ENCODE peak calls at places on chromosomes 4 and X, in five cellular contexts. One of them, this sample, is unnamed.

GRCh38 chr4:133156096-133156495 is 7.0 kb downstream of the PCDH10 start:
- DNase-seq in activated T-helper 1 cell treated with anti-CD3 and anti-CD28 coated beads, Interleukin-2, amount 50 U/mL, for 16 hours: no peak
- DNase-seq in CD8-positive, alpha-beta memory T cell: no peak
- DNase-seq in activated naive CD8-positive, alpha-beta T cell treated with anti-CD3 and anti-CD28 coated beads, Interleukin-2, amount 10 ng/mL, durations not matched to agents 7 days and 5 days: no peak
- DNase-seq in progenitor cell of endocrine pancreas: no peak
- DNase-seq in this sample: no peak

GRCh38 chrX:153638436-153639176 is 8.4 kb upstream of the DUSP9 start:
- DNase-seq in CD8-positive, alpha-beta memory T cell: no peak
- DNase-seq in activated T-helper 1 cell treated with anti-CD3 and anti-CD28 coated beads, Interleukin-2, amount 50 U/mL, for 16 hours: no peak
- DNase-seq in activated naive CD8-positive, alpha-beta T cell treated with anti-CD3 and anti-CD28 coated beads, Interleukin-2, amount 10 ng/mL, durations not matched to agents 7 days and 5 days: no peak
- DNase-seq in progenitor cell of endocrine pancreas: no peak
- DNase-seq in this sample: no peak

GRCh38 chr4:74108457-74109115 is 9.6 kb upstream of the CXCL2 start:
- DNase-seq in progenitor cell of endocrine pancreas: no peak
- DNase-seq in CD8-positive, alpha-beta memory T cell: no peak
- DNase-seq in activated T-helper 1 cell treated with anti-CD3 and anti-CD28 coated beads, Interleukin-2, amount 50 U/mL, for 16 hours: no peak
- DNase-seq in activated naive CD8-positive, alpha-beta T cell treated with anti-CD3 and anti-CD28 coated beads, Interleukin-2, amount 10 ng/mL, durations not matched to agents 7 days and 5 days: no peak
- DNase-seq in this sample: no peak

GRCh38 chr4:186342582-186342981 is 76.6 kb downstream of the F11 start:
- DNase-seq in activated naive CD8-positive, alpha-beta T cell treated with anti-CD3 and anti-CD28 coated beads, Interleukin-2, amount 10 ng/mL, durations not matched to agents 7 days and 5 days: no peak
- DNase-seq in progenitor cell of endocrine pancreas: no peak
- DNase-seq in CD8-positive, alpha-beta memory T cell: no peak
- DNase-seq in activated T-helper 1 cell treated with anti-CD3 and anti-CD28 coated beads, Interleukin-2, amount 50 U/mL, for 16 hours: no peak
- DNase-seq in this sample: no peak

GRCh38 chr4:160423879-160424451 is 1321.1 kb downstream of the RAPGEF2 start:
- DNase-seq in activated naive CD8-positive, alpha-beta T cell treated with anti-CD3 and anti-CD28 coated beads, Interleukin-2, amount 10 ng/mL, durations not matched to agents 7 days and 5 days: no peak
- DNase-seq in activated T-helper 1 cell treated with anti-CD3 and anti-CD28 coated beads, Interleukin-2, amount 50 U/mL, for 16 hours: no peak
- DNase-seq in progenitor cell of endocrine pancreas: no peak
- DNase-seq in CD8-positive, alpha-beta memory T cell: no peak
- DNase-seq in this sample: no peak

GRCh38 chr4:19266566-19266965 is 985.1 kb upstream of the SLIT2 start:
- DNase-seq in progenitor cell of endocrine pancreas: no peak
- DNase-seq in activated naive CD8-positive, alpha-beta T cell treated with anti-CD3 and anti-CD28 coated beads, Interleukin-2, amount 10 ng/mL, durations not matched to agents 7 days and 5 days: no peak
- DNase-seq in CD8-positive, alpha-beta memory T cell: no peak
- DNase-seq in activated T-helper 1 cell treated with anti-CD3 and anti-CD28 coated beads, Interleukin-2, amount 50 U/mL, for 16 hours: no peak
- DNase-seq in this sample: no peak

GRCh38 chr4:4499438-4500123 is 42.3 kb downstream of the STX18 start:
- DNase-seq in CD8-positive, alpha-beta memory T cell: no peak
- DNase-seq in activated naive CD8-positive, alpha-beta T cell treated with anti-CD3 and anti-CD28 coated beads, Interleukin-2, amount 10 ng/mL, durations not matched to agents 7 days and 5 days: no peak
- DNase-seq in activated T-helper 1 cell treated with anti-CD3 and anti-CD28 coated beads, Interleukin-2, amount 50 U/mL, for 16 hours: no peak
- DNase-seq in progenitor cell of endocrine pancreas: no peak
- DNase-seq in this sample: no peak

GRCh38 chrX:23919706-23920320 is 12.0 kb downstream of the CXorf58 start:
- DNase-seq in progenitor cell of endocrine pancreas: no peak
- DNase-seq in activated naive CD8-positive, alpha-beta T cell treated with anti-CD3 and anti-CD28 coated beads, Interleukin-2, amount 10 ng/mL, durations not matched to agents 7 days and 5 days: no peak
- DNase-seq in CD8-positive, alpha-beta memory T cell: no peak
- DNase-seq in activated T-helper 1 cell treated with anti-CD3 and anti-CD28 coated beads, Interleukin-2, amount 50 U/mL, for 16 hours: no peak
- DNase-seq in this sample: no peak

GRCh38 chrX:28628101-28628500 is 40.9 kb downstream of the IL1RAPL1 start:
- DNase-seq in activated naive CD8-positive, alpha-beta T cell treated with anti-CD3 and anti-CD28 coated beads, Interleukin-2, amount 10 ng/mL, durations not matched to agents 7 days and 5 days: no peak
- DNase-seq in progenitor cell of endocrine pancreas: no peak
- DNase-seq in activated T-helper 1 cell treated with anti-CD3 and anti-CD28 coated beads, Interleukin-2, amount 50 U/mL, for 16 hours: no peak
- DNase-seq in CD8-positive, alpha-beta memory T cell: no peak
- DNase-seq in this sample: no peak